ENCODE peak calls at places on chromosomes 2 and 18, in four cellular contexts. One of them, this sample, is unnamed.

GRCh38 chr2:104849618-104850097 is 4.3 kb upstream of the POU3F3 start:
- DNase-seq in OCI-LY7: peak; percentile 74
- DNase-seq in left ventricle myocardium inferior: no peak
- DNase-seq in aorta: no peak
- DNase-seq in this sample: peak; percentile 47

GRCh38 chr2:42925742-42926437 is 133.5 kb upstream of the HAAO start:
- DNase-seq in OCI-LY7: no peak
- DNase-seq in left ventricle myocardium inferior: no peak
- DNase-seq in aorta: no peak
- DNase-seq in this sample: no peak

GRCh38 chr2:130372055-130372832 is 16.4 kb downstream of the PTPN18 start:
- DNase-seq in OCI-LY7: peak; percentile 89
- DNase-seq in left ventricle myocardium inferior: peak; percentile 92
- DNase-seq in aorta: peak; percentile 97
- DNase-seq in this sample: peak; percentile 89

GRCh38 chr18:52617931-52618330 is 277.9 kb downstream of the DCC start:
- DNase-seq in OCI-LY7: no peak
- DNase-seq in left ventricle myocardium inferior: no peak
- DNase-seq in aorta: no peak
- DNase-seq in this sample: no peak

GRCh38 chr2:219460424-219460926 is 25.8 kb downstream of the SPEG start:
- DNase-seq in OCI-LY7: no peak
- DNase-seq in left ventricle myocardium inferior: peak; percentile 77
- DNase-seq in aorta: peak; percentile 96
- DNase-seq in this sample: peak; percentile 83

GRCh38 chr2:101520246-101520645 is 45.3 kb upstream of the RFX8 start:
- DNase-seq in OCI-LY7: no peak
- DNase-seq in left ventricle myocardium inferior: no peak
- DNase-seq in aorta: no peak
- DNase-seq in this sample: no peak

GRCh38 chr2:63679252-63679850 is 90.6 kb downstream of the MDH1 start:
- DNase-seq in OCI-LY7: no peak
- DNase-seq in left ventricle myocardium inferior: no peak
- DNase-seq in aorta: no peak
- DNase-seq in this sample: no peak

GRCh38 chr2:154452471-154452870 is 246.0 kb upstream of the KCNJ3 start:
- DNase-seq in OCI-LY7: no peak
- DNase-seq in left ventricle myocardium inferior: no peak
- DNase-seq in aorta: no peak
- DNase-seq in this sample: no peak

GRCh38 chr2:99984781-99985525 is 157.4 kb downstream of the AFF3 start:
- DNase-seq in OCI-LY7: no peak
- DNase-seq in left ventricle myocardium inferior: no peak
- DNase-seq in aorta: no peak
- DNase-seq in this sample: no peak

GRCh38 chr18:79941473-79942119 is 9.9 kb downstream of the SLC66A2 start:
- DNase-seq in OCI-LY7: no peak
- DNase-seq in left ventricle myocardium inferior: no peak
- DNase-seq in aorta: peak; percentile 58
- DNase-seq in this sample: peak; percentile 20

GRCh38 chr2:211367711-211368110 is 811.3 kb downstream of the CPS1 start:
- DNase-seq in OCI-LY7: peak; percentile 19
- DNase-seq in left ventricle myocardium inferior: no peak
- DNase-seq in aorta: no peak
- DNase-seq in this sample: no peak

GRCh38 chr18:23887493-23887892 is 127.1 kb upstream of the TTC39C start:
- DNase-seq in OCI-LY7: no peak
- DNase-seq in left ventricle myocardium inferior: no peak
- DNase-seq in aorta: no peak
- DNase-seq in this sample: peak; percentile 53

GRCh38 chr18:33839452-33840225 is 261.6 kb downstream of the ASXL3 start:
- DNase-seq in OCI-LY7: peak; percentile 80
- DNase-seq in left ventricle myocardium inferior: no peak
- DNase-seq in aorta: no peak
- DNase-seq in this sample: no peak

GRCh38 chr2:197426723-197427122 is 8.1 kb downstream of the SF3B1 start:
- DNase-seq in OCI-LY7: no peak
- DNase-seq in left ventricle myocardium inferior: no peak
- DNase-seq in aorta: no peak
- DNase-seq in this sample: no peak
- H3K4me1 ChIP-seq in OCI-LY7: peaks cover 35% of the 10 kb centered on the region
- H3K4me1 ChIP-seq in left ventricle myocardium inferior: peaks cover 94% of the 10 kb centered on the region
- H3K4me1 ChIP-seq in aorta: peaks cover 4% of the 10 kb centered on the region
- H3K4me1 ChIP-seq in this sample: peaks cover 19% of the 10 kb centered on the region

GRCh38 chr18:5309888-5310470 is 14.5 kb upstream of the ZBTB14 start:
- DNase-seq in OCI-LY7: peak; percentile 62
- DNase-seq in left ventricle myocardium inferior: no peak
- DNase-seq in aorta: no peak
- DNase-seq in this sample: no peak
- H3K4me3 ChIP-seq in OCI-LY7: peak overlapping the region; percentile 44
- H3K4me3 ChIP-seq in left ventricle myocardium inferior: no peak overlapping the region
- H3K4me3 ChIP-seq in aorta: no peak overlapping the region
- H3K4me3 ChIP-seq in this sample: no peak overlapping the region

GRCh38 chr2:98730851-98731708 is at the start of gene MGAT4A:
- DNase-seq in OCI-LY7: peak; percentile 72
- DNase-seq in left ventricle myocardium inferior: peak; percentile 86
- DNase-seq in aorta: peak; percentile 91
- DNase-seq in this sample: peak; percentile 47
- H3K4me1 ChIP-seq in OCI-LY7: peaks cover 50% of the 10 kb centered on the region
- H3K4me1 ChIP-seq in left ventricle myocardium inferior: peaks cover 63% of the 10 kb centered on the region
- H3K4me1 ChIP-seq in aorta: no peaks in the 10 kb centered on the region
- H3K4me1 ChIP-seq in this sample: no peaks in the 10 kb centered on the region

GRCh38 chr18:12038082-12038660 is 55.5 kb upstream of the ANKRD62 start:
- DNase-seq in OCI-LY7: no peak
- DNase-seq in left ventricle myocardium inferior: no peak
- DNase-seq in aorta: peak; percentile 78
- DNase-seq in this sample: peak; percentile 55
- H3K4me3 ChIP-seq in OCI-LY7: peak overlapping the region; percentile 70
- H3K4me3 ChIP-seq in left ventricle myocardium inferior: peak overlapping the region; percentile 74
- H3K4me3 ChIP-seq in aorta: peak overlapping the region; percentile 58
- H3K4me3 ChIP-seq in this sample: peak overlapping the region; percentile 47

DNA sequence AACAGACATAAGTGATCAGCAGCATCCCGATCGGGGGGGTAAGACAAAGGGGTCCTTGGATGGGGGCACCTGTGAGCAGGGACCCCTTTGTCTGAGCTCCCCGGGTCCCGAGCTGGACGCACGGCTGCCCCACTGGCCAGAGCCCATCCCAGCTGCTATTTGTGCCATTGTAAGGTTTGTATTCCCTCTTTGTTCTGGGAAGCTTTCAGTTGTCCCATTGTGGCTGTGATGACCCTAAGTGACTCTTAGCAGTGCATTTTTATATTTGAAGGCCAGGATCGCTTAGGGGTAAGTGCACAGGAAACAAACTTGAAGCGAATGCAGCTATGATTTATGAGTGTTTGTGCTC is 80.3 kb downstream of the MBP start:
- DNase-seq in OCI-LY7: no peak
- DNase-seq in left ventricle myocardium inferior: no peak
- DNase-seq in aorta: no peak
- DNase-seq in this sample: no peak
- H3K4me1 ChIP-seq in OCI-LY7: peaks cover 82% of the 10 kb centered on the region
- H3K4me1 ChIP-seq in left ventricle myocardium inferior: peaks cover 55% of the 10 kb centered on the region
- H3K4me1 ChIP-seq in aorta: no peaks in the 10 kb centered on the region
- H3K4me1 ChIP-seq in this sample: peaks cover 6% of the 10 kb centered on the region